ENCODE peak calls at places on chromosomes 2 and 18, in six cellular contexts. T is upper lobe of right lung, V is adrenal gland, C is spleen, L is caudate nucleus, S is HCT116. I is an unnamed sample.

GRCh38 chr2:212249451-212249850 is 289.2 kb downstream of the ERBB4 start:
- DNase-seq in T (no peak), V (no peak), C (no peak), L (no peak), S (no peak), I (no peak)

GRCh38 chr2:230706053-230706498 is 6.6 kb upstream of the CAB39 start:
- DNase-seq in T (no peak), V (no peak), C (no peak), L (no peak), S (no peak), I (no peak)

GRCh38 chr18:58670561-58671121 is 624 bp upstream of the MALT1 start:
- DNase-seq in T (no peak), V (no peak), C (peak), L (no peak), S (peak), I (peak)

GRCh38 chr2:147390475-147390874 is 454.4 kb upstream of the ACVR2A start:
- DNase-seq in T (no peak), V (no peak), C (no peak), L (no peak), S (no peak), I (no peak)

GRCh38 chr2:185835974-185836373 is 97.4 kb downstream of the FSIP2 start:
- DNase-seq in T (no peak), V (no peak), C (no peak), L (no peak), S (no peak), I (no peak)

GRCh38 chr2:236629961-236630872 is 60.6 kb downstream of the ACKR3 start:
- DNase-seq in T (peak), V (no peak), C (peak), L (no peak), S (no peak), I (no peak)

GRCh38 chr2:225867071-225867470 is 467.6 kb downstream of the NYAP2 start:
- DNase-seq in T (no peak), V (no peak), C (no peak), L (no peak), S (no peak), I (peak)

GRCh38 chr2:134782792-134783191 is 55.6 kb upstream of the ACMSD start:
- DNase-seq in T (no peak), V (peak), C (no peak), L (no peak), S (peak), I (peak)

GRCh38 chr2:232457121-232458011 is 1.4 kb downstream of the ALPI start:
- DNase-seq in T (peak), V (no peak), C (peak), L (no peak), S (no peak), I (no peak)

GRCh38 chr2:6780765-6781274 is 84.9 kb downstream of the CMPK2 start:
- DNase-seq in T (peak), V (peak), C (peak), L (no peak), S (no peak), I (no peak)

GRCh38 chr2:655626-656025 is 21.6 kb downstream of the TMEM18 start:
- DNase-seq in T (no peak), V (no peak), C (no peak), L (no peak), S (no peak), I (no peak)
- H3K27ac ChIP-seq in T (no peak), V (no peak), C (no peak), L (no peak), S (no peak), I (no peak)

DNA sequence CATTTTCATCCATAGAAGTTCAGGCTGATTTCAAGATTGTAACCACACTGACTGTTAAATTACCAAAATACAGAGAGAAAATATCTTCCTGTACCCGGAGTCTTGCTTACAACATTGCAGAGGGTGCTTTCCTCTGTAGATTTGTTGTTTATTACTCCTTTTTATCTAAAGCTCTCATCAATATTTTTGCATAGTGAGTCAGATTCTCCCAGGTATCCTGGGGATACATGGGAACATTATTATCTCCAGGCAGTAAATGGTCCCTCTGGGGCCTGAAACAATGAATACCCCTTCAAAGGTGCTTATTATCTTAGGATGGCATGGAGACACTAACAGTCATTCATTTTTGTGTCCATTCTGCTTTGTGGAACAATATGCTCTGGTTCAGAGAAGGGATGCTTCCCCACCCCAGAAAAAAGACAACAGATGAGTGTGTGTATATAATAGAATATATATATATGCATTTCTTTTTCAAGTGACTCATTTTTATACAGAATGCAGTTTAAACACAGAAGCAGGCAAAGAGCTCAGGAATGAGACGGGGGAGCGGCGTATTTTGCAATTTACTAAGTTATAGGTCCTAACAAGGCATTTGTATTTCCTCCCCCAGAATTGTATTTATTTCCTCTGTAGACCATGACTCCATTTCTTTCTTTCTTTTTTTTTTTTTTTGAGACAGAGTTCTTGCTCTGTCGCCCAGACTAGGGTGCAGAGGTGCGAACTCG is 424.7 kb upstream of the ZEB2 start:
- DNase-seq in T (no peak), V (no peak), C (no peak), L (no peak), S (no peak), I (no peak)
- H3K27ac ChIP-seq in T (no peak), V (no peak), C (no peak), L (no peak), S (no peak), I (no peak)

GRCh38 chr2:171325886-171326585 is 107.8 kb downstream of the METTL8 start:
- DNase-seq in T (no peak), V (no peak), C (no peak), L (no peak), S (no peak), I (no peak)

GRCh38 chr2:171330155-171330956 is 103.4 kb downstream of the METTL8 start:
- DNase-seq in T (no peak), V (no peak), C (no peak), L (no peak), S (no peak), I (no peak)

GRCh38 chr2:171323971-171324528 is 109.7 kb downstream of the METTL8 start:
- DNase-seq in T (no peak), V (no peak), C (no peak), L (no peak), S (no peak), I (no peak)

GRCh38 chr2:171327043-171327496 is 106.7 kb downstream of the METTL8 start:
- DNase-seq in T (no peak), V (no peak), C (no peak), L (no peak), S (no peak), I (no peak)
- H3K27ac ChIP-seq in T (no peak), V (no peak), C (no peak), L (no peak), S (no peak), I (no peak)

GRCh38 chr2:189442468-189442867 is 1.2 kb downstream of the WDR75 start:
- DNase-seq in T (no peak), V (no peak), C (peak), L (no peak), S (no peak), I (no peak)
- H3K27ac ChIP-seq in T (no peak), V (no peak), C (no peak), L (no peak), S (no peak), I (no peak)

DNA sequence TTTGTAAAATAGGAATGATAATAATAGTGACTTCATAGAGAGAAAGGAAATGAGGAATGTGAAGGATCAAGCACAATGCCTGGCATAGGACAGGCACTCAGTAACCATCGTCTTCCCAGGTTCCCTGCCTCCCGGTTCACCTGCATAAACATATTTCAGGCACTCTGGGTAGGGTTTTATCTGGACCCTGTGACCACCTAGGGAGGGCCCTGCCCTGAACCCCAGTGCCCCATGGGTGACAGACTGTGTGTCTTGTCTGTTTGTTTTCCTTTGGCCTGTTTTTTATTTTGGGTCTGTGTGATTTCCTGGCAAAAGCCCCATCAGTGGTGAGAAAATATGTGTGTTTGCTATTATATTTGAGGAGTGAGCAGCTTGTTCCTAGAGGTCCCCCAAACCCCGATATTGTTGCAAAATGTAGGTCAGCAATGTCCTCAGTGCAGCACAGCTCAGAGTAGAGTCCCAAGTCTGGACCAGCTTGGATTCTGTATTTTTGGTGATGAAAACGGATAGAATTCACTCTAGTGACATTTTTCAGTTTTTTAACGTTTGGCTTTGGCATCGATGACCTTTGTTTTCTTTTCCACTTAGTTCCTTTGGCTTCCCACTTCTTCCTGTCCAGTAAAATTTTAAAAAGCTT is 9.6 kb upstream of the NT5C1B start:
- DNase-seq in T (no peak), V (no peak), C (no peak), L (no peak), S (no peak), I (no peak)
- H3K27ac ChIP-seq in T (no peak), V (no peak), C (no peak), L (no peak), S (no peak), I (no peak)

GRCh38 chr2:1159013-1159412 is 208.4 kb downstream of the SNTG2 start:
- DNase-seq in T (no peak), V (no peak), C (no peak), L (no peak), S (no peak), I (no peak)
- H3K27ac ChIP-seq in T (no peak), V (no peak), C (no peak), L (no peak), S (no peak), I (no peak)

DNA sequence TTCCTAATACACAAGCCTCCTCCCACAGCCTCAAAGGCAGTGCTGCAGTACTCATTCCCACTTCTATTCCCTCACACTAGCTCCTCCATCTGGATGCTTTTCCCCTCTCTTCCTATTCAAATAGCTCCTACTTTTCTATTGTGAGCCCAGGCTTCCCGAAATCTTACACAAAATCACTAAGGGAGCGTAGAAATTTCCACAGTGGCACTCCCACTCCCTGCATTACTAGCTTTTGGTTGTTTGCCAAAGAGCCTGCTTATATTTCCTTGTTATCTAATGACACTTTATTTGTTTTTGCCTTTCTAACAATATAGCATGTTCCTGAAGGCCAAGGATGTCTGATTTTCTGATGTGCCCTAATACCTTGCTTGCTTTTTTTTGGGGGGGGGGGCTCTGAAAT is 10.9 kb downstream of the EPAS1 start:
- DNase-seq in T (no peak), V (no peak), C (no peak), L (no peak), S (no peak), I (no peak)
- H3K27ac ChIP-seq in T (peak), V (peak), C (peak), L (peak), S (no peak), I (no peak)

GRCh38 chr2:101697794-101698418 is 399 bp downstream of the MAP4K4 start:
- DNase-seq in T (no peak), V (no peak), C (peak), L (no peak), S (no peak), I (peak)

GRCh38 chr2:101697124-101697793 is at the start of gene MAP4K4:
- DNase-seq in T (peak), V (peak), C (peak), L (peak), S (peak), I (peak)

GRCh38 chr2:101693991-101694588 is 3.4 kb upstream of the MAP4K4 start:
- DNase-seq in T (no peak), V (no peak), C (no peak), L (no peak), S (no peak), I (no peak)

GRCh38 chr2:101698419-101699190 is 1.1 kb downstream of the MAP4K4 start:
- DNase-seq in T (no peak), V (no peak), C (no peak), L (no peak), S (peak), I (no peak)

DNA sequence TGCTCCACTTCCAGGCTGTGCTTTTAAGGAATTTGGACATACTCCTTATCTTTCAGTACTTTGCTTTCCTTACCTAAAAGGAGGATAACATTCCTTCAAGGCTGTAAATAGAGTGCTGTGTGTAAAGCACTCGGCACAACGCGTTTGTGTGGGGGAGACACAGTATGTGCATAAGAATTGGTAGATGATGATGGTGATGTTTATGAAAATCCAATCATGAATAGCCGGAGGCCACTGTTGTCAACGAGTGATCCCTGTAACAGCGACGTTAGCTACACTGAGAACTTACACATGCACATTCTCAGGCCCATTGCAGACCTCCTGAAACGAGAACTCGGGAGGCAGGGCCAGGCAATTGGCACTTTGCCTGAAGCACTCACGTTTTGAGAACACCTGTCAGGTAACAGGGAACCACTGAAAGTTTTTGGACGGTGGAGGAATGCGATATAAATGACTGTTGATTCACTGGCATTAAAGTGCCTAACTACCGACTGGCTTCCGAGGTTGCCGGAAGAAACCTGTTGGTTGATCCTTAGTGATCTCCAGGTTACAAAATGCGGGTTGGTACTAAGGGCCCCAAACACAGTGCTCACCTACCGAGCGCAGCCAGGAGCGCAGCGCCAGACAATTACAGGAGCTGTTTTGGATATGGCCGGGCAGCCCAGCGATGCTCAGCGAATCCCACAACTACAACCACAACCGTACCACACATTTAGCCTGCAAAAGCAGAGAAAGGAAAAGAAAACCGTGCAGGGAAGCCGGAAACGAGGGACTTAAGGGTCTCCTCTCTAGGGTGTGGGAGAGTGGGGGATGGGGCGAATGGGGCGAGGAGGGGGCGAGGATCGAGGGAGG is 1.0 kb upstream of the MAP4K4 start:
- DNase-seq in T (peak), V (no peak), C (no peak), L (no peak), S (no peak), I (no peak)
- H3K27ac ChIP-seq in T (peak), V (peak), C (peak), L (peak), S (peak), I (peak)

GRCh38 chr2:27721335-27721734 is 50.2 kb upstream of the MRPL33 start:
- DNase-seq in T (no peak), V (peak), C (no peak), L (no peak), S (peak), I (no peak)
- H3K27ac ChIP-seq in T (no peak), V (peak), C (no peak), L (no peak), S (peak), I (no peak)

DNA sequence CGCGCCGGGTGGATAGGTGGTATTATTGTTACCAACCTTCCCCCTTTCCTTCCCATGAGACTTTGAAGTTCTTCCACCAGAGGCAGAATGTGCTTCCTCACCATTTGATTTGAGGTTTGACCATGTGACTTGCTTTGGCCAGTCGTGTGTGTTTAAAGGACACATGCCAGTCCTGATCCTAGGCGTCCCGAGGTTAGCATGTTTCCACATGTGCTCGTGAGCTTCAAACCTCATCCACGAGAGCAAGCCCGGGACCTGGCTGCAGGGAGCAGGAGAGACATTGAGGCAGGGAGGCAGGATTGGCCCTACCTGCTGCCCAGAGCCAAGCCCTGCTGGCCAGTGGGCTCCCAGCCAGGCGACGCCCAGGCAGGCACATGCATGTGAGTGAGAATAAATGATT is 27.4 kb upstream of the EDAR start:
- DNase-seq in T (no peak), V (no peak), C (no peak), L (no peak), S (no peak), I (no peak)
- H3K27ac ChIP-seq in T (no peak), V (no peak), C (no peak), L (no peak), S (no peak), I (no peak)